ENCODE peak calls at places on chromosomes 11 and 22, in four cellular contexts. I, S, F and O are unnamed samples. For H3K9me1, the result is how much of the 10 kb centered on the place peaks cover.

GRCh38 chr22:22165936-22166710 is 78.5 kb upstream of the VPREB1 start:
- DNase-seq in I (no peak), S (no peak), F (no peak), O (no peak)

GRCh38 chr11:131880279-131880678 is 509.9 kb downstream of the NTM start:
- DNase-seq in I (no peak), S (no peak), F (no peak), O (no peak)

GRCh38 chr22:47043835-47044721 is 281.6 kb downstream of the TBC1D22A start:
- DNase-seq in I (peak), S (no peak), F (no peak), O (peak)

GRCh38 chr11:33187851-33188722 is 26.8 kb upstream of the CSTF3 start:
- DNase-seq in I (no peak), S (no peak), F (no peak), O (no peak)

GRCh38 chr11:13718394-13718793 is 49.9 kb downstream of the FAR1 start:
- DNase-seq in I (no peak), S (no peak), F (no peak), O (no peak)

GRCh38 chr11:47164321-47164720 is 12.4 kb downstream of the ARFGAP2 start:
- DNase-seq in I (no peak), S (no peak), F (no peak), O (no peak)

GRCh38 chr11:130400793-130401483 is 27.5 kb downstream of the ADAMTS8 start:
- DNase-seq in I (peak), S (no peak), F (no peak), O (no peak)

GRCh38 chr11:18836415-18836814 is 44.8 kb upstream of the PTPN5 start:
- DNase-seq in I (no peak), S (no peak), F (no peak), O (no peak)

GRCh38 chr22:20761536-20761935 is 12.4 kb upstream of the SERPIND1 start:
- DNase-seq in I (peak), S (no peak), F (no peak), O (no peak)

GRCh38 chr22:37496651-37497599 is 10.7 kb upstream of the MFNG start:
- DNase-seq in I (peak), S (peak), F (no peak), O (peak)

GRCh38 chr11:77103319-77103718 is 679 bp downstream of the OMP start:
- DNase-seq in I (no peak), S (no peak), F (no peak), O (no peak)

GRCh38 chr11:72836111-72836510 is 21.9 kb downstream of the ATG16L2 start:
- DNase-seq in I (no peak), S (no peak), F (no peak), O (peak)

GRCh38 chr11:14905104-14906033 is 13.3 kb upstream of the CYP2R1 start:
- DNase-seq in I (peak), S (no peak), F (no peak), O (peak)

GRCh38 chr11:110972640-110973039 is 260.4 kb upstream of the ARHGAP20 start:
- DNase-seq in I (peak), S (no peak), F (no peak), O (no peak)

GRCh38 chr22:50691521-50691920 is 18.9 kb downstream of the SHANK3 start:
- DNase-seq in I (peak), S (no peak), F (peak), O (peak)

GRCh38 chr11:9992306-9992705 is 301.7 kb downstream of the SBF2 start:
- DNase-seq in I (peak), S (no peak), F (no peak), O (no peak)
- H3K9me1 ChIP-seq in I (under half), S (under half), F (under half), O (under half)

DNA sequence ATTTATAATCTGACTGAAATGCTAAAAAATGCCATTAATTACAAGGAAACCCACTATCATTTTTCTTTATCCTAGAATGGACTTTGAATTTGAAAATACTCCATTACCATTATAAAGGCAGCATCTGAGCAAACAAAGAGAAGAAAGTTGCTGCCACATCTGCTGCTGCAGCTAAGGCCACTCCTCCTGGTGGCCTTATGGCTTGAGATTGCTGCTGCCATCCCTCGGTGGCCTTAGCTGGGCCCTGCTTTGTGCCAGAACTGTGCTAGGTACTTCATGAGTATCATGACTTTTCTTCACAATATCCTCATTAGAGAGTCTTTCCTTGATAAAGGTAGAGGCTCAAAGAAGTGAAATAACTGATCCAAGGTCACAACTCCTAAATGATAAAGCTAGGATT is 1210.2 kb upstream of the TENM4 start:
- DNase-seq in I (no peak), S (no peak), F (no peak), O (no peak)
- H3K9me1 ChIP-seq in I (under half), S (under half), F (under half), O (under half)

DNA sequence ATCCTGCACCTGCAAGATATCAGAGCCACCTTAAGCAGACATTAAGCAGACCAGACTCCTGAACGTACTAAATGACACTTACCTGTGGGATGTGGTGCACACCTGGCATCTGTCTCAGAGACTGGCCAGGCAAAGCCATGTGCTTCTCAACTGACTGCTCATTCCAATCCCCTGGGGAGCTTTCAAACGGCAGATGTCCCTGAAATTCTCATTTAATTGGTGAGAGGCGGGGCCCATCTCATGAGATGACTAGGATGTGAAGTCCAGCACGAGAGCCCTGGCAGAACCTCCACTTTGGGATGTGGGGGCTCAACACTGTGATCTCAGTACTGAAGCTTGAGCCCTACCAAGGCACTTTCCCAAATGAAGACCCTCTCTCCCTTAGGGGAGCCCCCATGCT is 84.8 kb upstream of the HMGXB4 start:
- DNase-seq in I (no peak), S (no peak), F (no peak), O (no peak)
- H3K9me1 ChIP-seq in I (under half), S (under half), F (under half), O (under half)

DNA sequence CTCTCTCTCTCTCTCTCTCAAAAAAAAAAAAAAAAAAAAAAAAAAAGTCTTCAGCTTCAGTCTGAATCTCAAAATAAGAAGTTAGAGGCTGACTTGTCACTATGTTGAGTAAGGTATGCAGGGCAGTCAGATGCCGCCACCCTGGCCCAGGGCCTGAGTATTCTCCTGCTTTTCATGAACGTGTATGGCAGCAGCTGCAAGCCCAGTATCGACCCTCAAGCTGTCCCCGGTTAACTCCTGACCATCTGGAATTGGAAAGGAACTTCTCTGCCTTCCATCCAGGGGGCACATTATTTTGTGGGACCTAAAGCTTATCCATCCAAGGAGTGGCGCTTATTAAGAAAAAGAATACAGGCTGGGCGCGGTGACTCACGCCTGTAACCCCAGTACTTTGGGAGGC is 11.4 kb downstream of the MRGPRD start:
- DNase-seq in I (no peak), S (no peak), F (no peak), O (no peak)
- H3K9me1 ChIP-seq in I (under half), S (under half), F (under half), O (under half)

GRCh38 chr11:118157186-118157895 is 4.7 kb upstream of the SCN4B start:
- DNase-seq in I (no peak), S (no peak), F (no peak), O (no peak)
- H3K9me1 ChIP-seq in I (under half), S (under half), F (under half), O (under half)

DNA sequence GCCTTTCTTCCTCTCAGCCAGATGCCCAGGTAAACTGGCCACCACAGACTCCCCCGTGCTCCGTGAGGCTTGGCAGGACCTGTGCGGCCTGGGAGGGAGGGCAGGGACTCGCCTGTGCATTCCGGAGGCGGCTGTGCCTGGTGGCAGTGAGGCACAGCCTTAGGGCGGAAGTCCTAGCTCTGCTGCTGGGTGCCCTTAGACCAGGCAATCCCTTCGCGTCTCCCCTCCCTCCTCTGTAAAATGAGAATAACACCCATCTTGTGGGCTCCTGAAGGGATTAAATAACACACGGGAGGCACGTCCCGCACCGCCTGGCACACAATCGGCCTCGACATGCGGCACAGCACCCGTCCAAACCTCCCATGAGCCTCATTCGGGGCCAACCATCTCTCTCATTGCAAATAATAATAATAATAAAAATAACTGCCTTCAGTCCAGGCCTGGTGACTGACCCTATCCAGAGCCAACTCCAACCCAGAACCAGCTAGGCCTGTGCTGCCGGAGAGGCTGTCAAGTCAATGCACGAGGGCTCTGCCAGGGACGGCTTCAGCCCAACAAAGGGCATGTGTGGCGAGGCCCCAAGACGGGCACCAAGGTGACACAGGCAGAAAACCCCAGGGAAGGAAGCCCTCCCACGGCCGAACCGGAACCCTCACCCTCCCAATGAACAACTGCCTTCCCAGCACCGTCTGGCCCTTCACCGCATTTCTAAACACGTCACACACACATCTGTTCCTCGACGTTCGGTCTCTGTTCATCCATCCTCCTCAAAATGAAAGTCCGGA is 8.2 kb downstream of the LTO1 start:
- DNase-seq in I (no peak), S (no peak), F (no peak), O (no peak)
- H3K9me1 ChIP-seq in I (under half), S (under half), F (under half), O (under half)

GRCh38 chr22:49462291-49462690 is 365.4 kb downstream of the BRD1 start:
- DNase-seq in I (no peak), S (no peak), F (no peak), O (no peak)
- H3K9me1 ChIP-seq in I (under half), S (under half), F (under half), O (under half)